ENCODE peak calls at places on chromosome 16, in five cellular contexts. Y, C, Z, N and E are unnamed samples.

GRCh38 chr16:17718495-17718894 is 247.7 kb upstream of the XYLT1 start:
- DNase-seq in Y (no peak), Z (no peak), C (no peak), N (no peak), E (no peak)

GRCh38 chr16:68332411-68333121 is 21.7 kb downstream of the PRMT7 start:
- DNase-seq in Z (peak; percentile 40), Y (no peak), C (peak; percentile 98), N (peak; percentile 25), E (no peak)

GRCh38 chr16:70490261-70490660 is 33.1 kb downstream of the COG4 start:
- DNase-seq in C (no peak), N (no peak), Z (peak; percentile 9), Y (no peak), E (no peak)

GRCh38 chr16:71629617-71630016 is 3.6 kb downstream of the MARVELD3 start:
- DNase-seq in Y (no peak), C (no peak), N (no peak), Z (no peak), E (no peak)

GRCh38 chr16:83930730-83931500 is 22.1 kb upstream of the OSGIN1 start:
- DNase-seq in Y (no peak), N (no peak), C (no peak), Z (no peak), E (no peak)

GRCh38 chr16:51166116-51166515 is 15.0 kb upstream of the SALL1 start:
- DNase-seq in Y (no peak), N (no peak), Z (no peak), C (no peak), E (no peak)

GRCh38 chr16:1946495-1947368 is 3.7 kb upstream of the MSRB1 start:
- DNase-seq in Y (no peak), C (no peak), N (no peak), Z (no peak), E (no peak)

GRCh38 chr16:57742543-57742942 is 7.0 kb downstream of the KATNB1 start:
- DNase-seq in N (no peak), Z (no peak), Y (no peak), C (no peak), E (no peak)

GRCh38 chr16:12763517-12763916 is 40.2 kb downstream of the CPPED1 start:
- DNase-seq in Z (peak; percentile 65), C (peak; percentile 71), N (peak; percentile 61), Y (no peak), E (no peak)

GRCh38 chr16:84407588-84408313 is 39.4 kb downstream of the ATP2C2 start:
- DNase-seq in Y (no peak), Z (no peak), N (no peak), C (no peak), E (no peak)

GRCh38 chr16:48125888-48126287 is 29.9 kb downstream of the ABCC12 start:
- DNase-seq in N (peak; percentile 28), Z (peak; percentile 48), C (no peak), Y (no peak), E (no peak)

GRCh38 chr16:83336630-83337029 is 471.1 kb upstream of the HSBP1 start:
- DNase-seq in C (peak; percentile 91), Y (no peak), N (peak; percentile 75), Z (peak; percentile 76), E (peak; percentile 61)

GRCh38 chr16:85659805-85660511 is 28.8 kb downstream of the GINS2 start:
- DNase-seq in N (peak; percentile 6), Y (peak; percentile 81), C (peak; percentile 70), Z (peak; percentile 28), E (peak; percentile 36)

DNA sequence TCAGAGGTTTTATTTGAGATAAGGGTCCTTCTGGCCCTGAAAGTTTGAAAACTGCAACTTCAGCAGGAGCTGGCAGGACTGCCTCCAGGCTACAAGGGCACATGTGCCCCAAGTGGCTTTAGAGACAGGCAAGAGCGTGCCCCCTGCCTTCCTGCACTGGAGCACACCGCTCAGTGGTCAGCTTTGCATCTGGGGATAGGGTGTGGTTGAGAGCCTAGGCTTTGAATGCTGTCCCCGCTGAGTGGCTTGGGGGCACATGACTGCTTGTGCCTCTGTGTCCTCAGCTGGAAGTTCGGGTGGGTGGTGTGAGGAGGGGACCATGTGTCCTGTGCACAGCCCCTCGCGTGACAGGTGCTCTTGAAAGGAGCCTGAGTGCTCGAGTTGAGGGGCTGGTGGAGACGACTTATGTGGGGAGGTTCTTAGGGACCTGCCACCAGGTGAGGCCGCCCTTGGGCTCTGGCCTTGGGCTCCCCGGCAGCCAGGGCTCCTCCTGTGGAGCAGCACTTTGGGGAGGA is 29.8 kb downstream of the MGRN1 start:
- DNase-seq in C (no peak), Y (no peak), N (no peak), Z (no peak), E (no peak)
- H3K27ac ChIP-seq in C (no peak overlapping the region), Y (no peak overlapping the region), N (no peak overlapping the region), Z (no peak overlapping the region), E (no peak overlapping the region)

GRCh38 chr16:23302045-23302956 is at the start of gene SCNN1B:
- DNase-seq in Z (no peak), Y (peak; percentile 67), N (no peak), C (no peak), E (no peak)
- TF ChIP-seq EZH2 in Z (peak; percentile 45), Y (peak; percentile 77), N (peak; percentile 79), C (peak; percentile 29), E (no peak)

DNA sequence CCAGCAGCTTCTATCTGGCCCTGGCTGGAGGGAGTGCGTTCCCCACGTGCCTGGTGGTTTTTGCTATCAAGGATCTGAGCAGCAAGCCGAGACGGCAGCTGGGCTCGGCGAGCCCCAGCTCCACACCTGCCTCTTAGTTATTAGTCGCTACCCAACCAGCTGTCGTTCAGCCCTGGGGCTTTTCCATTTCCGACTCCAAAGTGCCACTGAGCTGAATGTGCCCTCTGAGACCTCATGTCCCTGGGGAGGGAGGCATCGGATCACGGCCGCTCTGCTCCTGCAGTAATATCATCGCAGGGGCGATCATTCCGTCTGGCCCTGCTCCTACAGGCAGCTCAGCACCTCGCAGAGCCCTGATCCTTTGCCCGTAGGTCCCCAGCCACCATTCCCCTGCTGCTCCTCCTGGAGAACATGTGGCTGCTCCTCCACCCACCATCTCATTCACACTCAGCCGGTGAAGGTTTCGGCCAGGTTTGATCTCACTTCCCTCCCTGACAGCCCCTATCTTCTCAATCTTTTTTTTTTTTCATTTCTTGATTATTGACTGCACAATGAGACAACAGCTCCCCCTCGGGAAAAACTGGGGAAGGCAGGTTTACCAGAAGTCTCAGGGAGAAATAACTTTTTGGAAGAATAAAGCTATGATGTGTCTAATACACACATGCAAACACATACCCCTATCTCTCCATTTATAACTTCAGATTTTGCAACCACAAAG is 86.7 kb downstream of the ZFHX3 start:
- DNase-seq in C (no peak), N (no peak), Z (peak; percentile 24), Y (no peak), E (no peak)
- TF ChIP-seq CTCF in C (peak; percentile 16), N (peak; percentile 35), Z (peak; percentile 56), Y (peak; percentile 34), E (peak; percentile 42)

DNA sequence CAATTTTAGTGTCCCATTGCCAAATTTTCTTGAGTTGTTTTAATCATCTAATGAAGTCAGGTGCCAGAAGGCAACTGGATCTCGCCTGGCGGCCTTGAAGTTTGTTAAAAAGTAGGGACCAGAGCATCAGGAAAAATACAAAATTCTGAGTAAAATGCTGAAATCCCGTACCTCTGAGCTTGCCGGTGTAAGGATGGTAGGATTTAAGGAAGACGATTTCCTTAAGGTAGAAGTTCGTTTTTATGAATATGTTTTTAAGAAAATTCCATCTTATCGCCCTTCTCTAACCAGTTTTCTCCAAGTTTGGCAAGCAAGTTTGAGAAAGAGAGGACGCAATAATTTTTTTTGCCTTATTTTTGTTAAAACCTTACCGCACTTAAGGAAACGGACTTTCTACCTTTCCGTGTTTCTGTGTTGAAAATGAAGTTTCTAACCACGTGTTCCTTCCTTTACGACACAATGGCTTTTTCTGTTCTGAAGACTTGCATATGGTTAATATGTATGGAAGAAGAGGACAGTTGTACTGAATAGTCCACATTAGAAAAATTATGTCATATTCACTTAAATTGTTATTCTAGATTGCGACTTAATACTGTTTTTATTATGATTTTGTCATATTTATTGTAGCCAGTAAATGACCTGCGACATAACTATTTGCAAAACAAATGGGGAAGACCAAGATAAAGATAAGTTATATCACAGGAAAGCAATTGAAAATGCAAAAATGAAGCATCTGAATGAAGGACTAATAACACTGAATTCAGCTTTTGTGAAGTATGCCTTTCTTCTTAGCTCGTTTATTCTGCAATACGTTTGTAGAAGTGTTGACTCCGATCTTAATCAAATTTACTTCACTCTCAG is 886 bp downstream of the ATF7IP2 start:
- DNase-seq in Y (no peak), C (peak; percentile 57), N (peak; percentile 4), Z (peak; percentile 19), E (peak; percentile 4)
- H3K27ac ChIP-seq in Y (no peak overlapping the region), C (peak overlapping the region; percentile 55), N (peak overlapping the region; percentile 56), Z (no peak overlapping the region), E (peak overlapping the region; percentile 31)

DNA sequence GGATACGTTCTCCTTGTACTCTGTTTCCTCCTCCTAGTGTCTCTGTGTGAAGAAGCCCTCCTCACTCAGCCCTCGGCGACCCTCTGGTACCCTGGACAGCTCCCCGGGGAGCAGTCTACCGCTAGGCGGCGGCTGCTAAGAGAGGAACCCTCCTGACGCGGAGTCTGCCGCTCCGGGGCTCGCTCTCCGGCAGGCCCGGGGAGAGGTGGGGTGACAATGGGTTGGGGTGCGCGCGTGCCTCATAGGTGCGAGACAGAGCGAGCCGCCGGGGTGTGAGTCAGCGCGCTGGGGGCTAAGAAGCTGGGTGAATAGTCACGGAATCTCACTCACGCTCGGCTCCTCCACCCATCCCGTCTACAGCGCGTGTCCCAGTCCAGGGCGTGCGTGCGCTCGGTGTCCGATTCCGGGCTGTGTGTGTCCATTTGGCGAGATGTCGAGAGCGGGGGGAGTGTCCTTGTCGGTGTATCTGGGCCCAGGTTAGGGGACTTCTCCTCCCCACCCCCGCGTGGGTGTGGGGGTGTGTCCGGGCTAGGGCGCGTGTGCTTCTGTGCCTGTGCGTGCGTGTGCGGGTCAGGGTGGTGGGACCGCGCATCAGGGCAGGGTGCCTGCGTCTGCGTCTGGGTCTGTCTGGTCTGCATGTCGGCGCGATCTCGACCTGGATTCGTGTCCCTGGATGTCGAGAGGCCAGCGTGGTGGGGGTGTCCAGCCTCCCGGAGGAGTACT is 578 bp upstream of the HS3ST2 start:
- DNase-seq in Y (peak; percentile 94), Z (peak; percentile 16), C (peak; percentile 46), N (peak; percentile 2), E (peak; percentile 93)
- TF ChIP-seq EZH2 in Y (peak; percentile 44), Z (peak; percentile 27), C (no peak), N (no peak), E (no peak)

GRCh38 chr16:49203361-49203760 is 78.3 kb downstream of the CBLN1 start:
- DNase-seq in Y (no peak), Z (no peak), C (no peak), N (no peak), E (no peak)

GRCh38 chr16:49204191-49204590 is 77.4 kb downstream of the CBLN1 start:
- DNase-seq in N (no peak), C (no peak), Y (no peak), Z (no peak), E (no peak)

GRCh38 chr16:49200223-49200820 is 81.3 kb downstream of the CBLN1 start:
- DNase-seq in N (no peak), Y (no peak), Z (no peak), C (no peak), E (no peak)

DNA sequence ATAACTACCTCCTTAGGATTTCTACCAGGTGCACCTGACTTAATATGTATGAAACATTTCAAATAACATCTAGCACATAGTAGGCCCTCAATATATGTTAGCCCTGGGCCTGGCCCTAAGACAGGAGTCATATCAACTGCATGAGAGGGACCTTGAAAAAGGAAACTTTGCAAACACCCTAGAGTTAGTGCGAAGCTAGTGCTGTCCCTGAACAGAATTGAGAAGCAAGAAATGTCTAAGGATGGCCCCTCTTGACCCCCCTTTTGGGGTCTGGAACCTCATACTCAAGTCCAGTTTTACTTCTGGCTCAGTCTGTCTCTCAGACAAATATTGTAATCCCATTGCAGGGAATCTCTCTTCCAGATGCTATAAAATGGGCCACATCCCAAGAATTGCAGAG is 80.5 kb downstream of the CBLN1 start:
- DNase-seq in Z (no peak), Y (no peak), C (no peak), N (no peak), E (no peak)
- TF ChIP-seq CTCF in Z (no peak), Y (no peak), C (no peak), N (no peak), E (no peak)

GRCh38 chr16:88774544-88775393 is 10.3 kb downstream of the PIEZO1 start:
- DNase-seq in C (no peak), Z (no peak), N (no peak), Y (no peak), E (no peak)
- H3K27ac ChIP-seq in C (no peak overlapping the region), Z (peak overlapping the region; percentile 89), N (peak overlapping the region; percentile 52), Y (no peak overlapping the region), E (no peak overlapping the region)